ENCODE peak calls at places on chromosomes 6 and 20, in nine cellular contexts. P is lung; X is DMS 273 treated with DMSO at 0.1 percent for 48 hours; Y is naive thymus-derived CD8-positive, alpha-beta T cell; B is T-helper 2 cell; N is dorsolateral prefrontal cortex; S is stromal cell of bone marrow; G is GM03348; Z is NCI-H345. V is an unnamed sample.

GRCh38 chr6:16778521-16778920 is 17.3 kb upstream of the ATXN1 start:
- DNase-seq in N (no peak), X (no peak), Z (no peak), P (no peak), G (no peak), Y (no peak), S (no peak), B (no peak), V (no peak)

GRCh38 chr20:44208165-44208564 is 2.4 kb downstream of the OSER1 start:
- DNase-seq in X (no peak), S (no peak), P (no peak), Y (no peak), G (no peak), Z (no peak), N (no peak), B (no peak), V (no peak)

GRCh38 chr6:89675949-89676753 is 37.6 kb upstream of the LYRM2 start:
- DNase-seq in S (no peak), P (no peak), Z (no peak), B (no peak), G (no peak), X (no peak), N (no peak), Y (no peak), V (no peak)

GRCh38 chr6:166952567-166953464 is 3.5 kb downstream of the RNASET2 start:
- DNase-seq in G (no peak), P (no peak), S (no peak), N (peak), B (no peak), Y (no peak), X (no peak), Z (no peak), V (no peak)

GRCh38 chr6:39389372-39389767 is 66.9 kb upstream of the KCNK16 start:
- DNase-seq in X (no peak), N (no peak), Z (no peak), Y (no peak), P (no peak), B (no peak), S (no peak), G (peak), V (peak)

GRCh38 chr20:35561268-35561667 is 19.4 kb downstream of the ERGIC3 start:
- DNase-seq in N (peak), G (peak), B (no peak), P (peak), Z (peak), Y (no peak), S (peak), X (peak), V (peak)

GRCh38 chr6:39207421-39208232 is 21.6 kb downstream of the KCNK5 start:
- DNase-seq in S (no peak), B (no peak), G (no peak), Z (no peak), P (no peak), X (no peak), Y (no peak), N (no peak), V (no peak)

GRCh38 chr20:44271915-44272663 is 25.0 kb downstream of the GDAP1L1 start:
- DNase-seq in X (no peak), N (no peak), B (no peak), Z (peak), P (no peak), G (no peak), Y (no peak), S (no peak), V (peak)

GRCh38 chr20:23683281-23683680 is 5.6 kb downstream of the CST4 start:
- DNase-seq in Y (no peak), B (no peak), P (no peak), N (no peak), Z (no peak), S (no peak), G (no peak), X (no peak), V (no peak)

GRCh38 chr6:21348462-21349195 is 244.9 kb upstream of the SOX4 start:
- DNase-seq in Z (no peak), Y (no peak), G (peak), P (peak), B (no peak), X (no peak), N (no peak), S (peak), V (peak)

GRCh38 chr20:36632147-36632486 is 13.9 kb downstream of the SLA2 start:
- DNase-seq in P (no peak), S (no peak), Z (no peak), B (no peak), Y (no peak), N (no peak), X (no peak), G (no peak), V (no peak)

GRCh38 chr20:31579245-31579644 is 25.8 kb upstream of the ID1 start:
- DNase-seq in S (no peak), B (no peak), Y (no peak), Z (no peak), G (no peak), N (no peak), X (no peak), P (no peak), V (no peak)

GRCh38 chr20:12963456-12963855 is 45.3 kb upstream of the SPTLC3 start:
- DNase-seq in G (no peak), Z (no peak), B (no peak), S (no peak), P (no peak), X (no peak), N (no peak), Y (no peak), V (no peak)

GRCh38 chr20:38919683-38920082 is 6.5 kb upstream of the FAM83D start:
- DNase-seq in B (no peak), G (no peak), Z (no peak), N (no peak), Y (no peak), S (no peak), X (no peak), P (no peak), V (no peak)

GRCh38 chr6:16950825-16951495 is 150.9 kb upstream of the STMND1 start:
- DNase-seq in S (no peak), N (no peak), B (no peak), Y (no peak), Z (no peak), P (no peak), G (no peak), X (no peak), V (no peak)

GRCh38 chr20:32327087-32327681 is 30.9 kb upstream of the ASXL1 start:
- DNase-seq in G (no peak), N (no peak), Z (no peak), P (no peak), X (no peak), S (no peak), B (no peak), Y (no peak), V (no peak)

GRCh38 chr6:14040042-14040441 is 77.5 kb upstream of the CD83 start:
- DNase-seq in X (no peak), Z (no peak), G (no peak), N (no peak), P (no peak), B (no peak), S (no peak), Y (no peak), V (no peak)

GRCh38 chr20:58555078-58555765 is 40.0 kb upstream of the APCDD1L start:
- DNase-seq in X (no peak), N (no peak), Z (no peak), G (peak), Y (no peak), B (no peak), S (peak), P (no peak), V (no peak)

GRCh38 chr6:13103169-13103568 is 225.2 kb downstream of the TBC1D7 start:
- DNase-seq in S (no peak), Z (no peak), P (no peak), N (no peak), B (no peak), G (no peak), Y (no peak), X (no peak), V (no peak)

GRCh38 chr20:17446171-17446570 is 85.0 kb downstream of the BFSP1 start:
- DNase-seq in B (no peak), Z (no peak), G (no peak), P (no peak), Y (no peak), S (no peak), X (no peak), N (no peak), V (no peak)

GRCh38 chr20:22348010-22348409 is 236.4 kb downstream of the FOXA2 start:
- DNase-seq in N (no peak), P (no peak), Z (no peak), Y (no peak), X (no peak), S (no peak), G (no peak), B (no peak), V (no peak)

GRCh38 chr6:159977242-159978214 is 8.6 kb downstream of the IGF2R start:
- DNase-seq in Y (no peak), Z (no peak), S (no peak), B (no peak), P (no peak), N (no peak), G (no peak), X (no peak), V (no peak)

GRCh38 chr20:44738779-44739477 is 6.7 kb upstream of the KCNK15 start:
- DNase-seq in N (peak), B (no peak), X (peak), G (peak), Z (peak), P (peak), Y (peak), S (peak), V (peak)

GRCh38 chr20:2932497-2932896 is 59.2 kb downstream of the PTPRA start:
- DNase-seq in S (no peak), N (peak), Z (no peak), P (no peak), Y (no peak), B (no peak), G (no peak), X (peak), V (no peak)

GRCh38 chr6:43122146-43122545 is 46.0 kb downstream of the PTK7 start:
- DNase-seq in S (no peak), N (no peak), Y (no peak), B (no peak), Z (no peak), X (no peak), P (no peak), G (no peak), V (no peak)

GRCh38 chr6:151239603-151240035 is at the start of gene AKAP12:
- DNase-seq in N (peak), X (no peak), G (peak), S (no peak), P (no peak), B (no peak), Z (no peak), Y (no peak), V (no peak)

GRCh38 chr20:63472159-63472811 is at the start of gene KCNQ2:
- DNase-seq in S (no peak), G (no peak), Z (no peak), X (no peak), Y (no peak), B (no peak), P (no peak), N (no peak), V (peak)

GRCh38 chr6:127520061-127520460 is 926 bp upstream of the MTCL3 start:
- DNase-seq in Y (no peak), G (peak), P (no peak), B (no peak), N (no peak), Z (no peak), X (no peak), S (no peak), V (peak)

GRCh38 chr20:44422083-44422482 is 53.6 kb upstream of the TTPAL start:
- DNase-seq in X (no peak), N (no peak), S (no peak), G (no peak), Y (no peak), Z (no peak), B (no peak), P (no peak), V (no peak)

GRCh38 chr6:47207261-47207660 is 102.4 kb downstream of the TNFRSF21 start:
- DNase-seq in N (no peak), G (no peak), Z (no peak), B (no peak), P (no peak), X (no peak), Y (no peak), S (no peak), V (peak)

GRCh38 chr6:105805581-105806023 is 280.5 kb upstream of the PRDM1 start:
- DNase-seq in Z (no peak), Y (no peak), B (no peak), N (no peak), X (no peak), S (no peak), P (no peak), G (no peak), V (no peak)

GRCh38 chr20:8621021-8621420 is 447.9 kb upstream of the PLCB4 start:
- DNase-seq in P (no peak), B (no peak), X (no peak), Z (peak), G (no peak), S (no peak), N (no peak), Y (no peak), V (peak)

GRCh38 chr20:59628171-59628570 is 23.8 kb downstream of the PHACTR3 start:
- DNase-seq in B (no peak), P (no peak), S (no peak), Z (no peak), X (no peak), G (no peak), N (peak), Y (no peak), V (no peak)

GRCh38 chr20:2535711-2536561 is 437 bp upstream of the TMC2 start:
- DNase-seq in G (no peak), Z (no peak), N (no peak), Y (no peak), X (no peak), B (no peak), P (peak), S (no peak), V (no peak)